ENCODE peak calls at places on chromosomes 2 and 18, in six cellular contexts. Q, C, N, J, U and K are unnamed samples.

GRCh38 chr2:144660518-144661316 is 140.8 kb upstream of the ZEB2 start:
- DNase-seq in N (no peak), J (no peak), Q (no peak), U (no peak), C (no peak), K (no peak)

GRCh38 chr18:63979409-63979908 is 9.6 kb downstream of the SERPINB8 start:
- DNase-seq in Q (peak), U (no peak), J (peak), C (peak), N (peak), K (no peak)

GRCh38 chr2:170817999-170818293 is 1.3 kb downstream of the GAD1 start:
- DNase-seq in J (no peak), U (no peak), Q (peak), C (no peak), N (no peak), K (no peak)

GRCh38 chr2:5914831-5915611 is 222.8 kb downstream of the SOX11 start:
- DNase-seq in C (no peak), J (no peak), Q (peak), U (no peak), N (no peak), K (peak)

GRCh38 chr2:558302-558642 is 118.9 kb downstream of the TMEM18 start:
- DNase-seq in C (no peak), Q (no peak), J (no peak), N (no peak), U (no peak), K (no peak)

GRCh38 chr2:17506736-17507616 is 11.3 kb downstream of the RAD51AP2 start:
- DNase-seq in Q (no peak), J (no peak), U (no peak), N (peak), C (no peak), K (no peak)

GRCh38 chr2:237181844-237182243 is 96.2 kb downstream of the COPS8 start:
- DNase-seq in N (peak), J (no peak), C (no peak), Q (no peak), U (no peak), K (no peak)

GRCh38 chr2:215950009-215950408 is 63.3 kb downstream of the MREG start:
- DNase-seq in N (peak), C (peak), U (peak), Q (no peak), J (peak), K (no peak)

GRCh38 chr2:65545818-65546217 is 113.4 kb upstream of the SPRED2 start:
- DNase-seq in Q (no peak), U (no peak), N (no peak), J (no peak), C (no peak), K (no peak)

DNA sequence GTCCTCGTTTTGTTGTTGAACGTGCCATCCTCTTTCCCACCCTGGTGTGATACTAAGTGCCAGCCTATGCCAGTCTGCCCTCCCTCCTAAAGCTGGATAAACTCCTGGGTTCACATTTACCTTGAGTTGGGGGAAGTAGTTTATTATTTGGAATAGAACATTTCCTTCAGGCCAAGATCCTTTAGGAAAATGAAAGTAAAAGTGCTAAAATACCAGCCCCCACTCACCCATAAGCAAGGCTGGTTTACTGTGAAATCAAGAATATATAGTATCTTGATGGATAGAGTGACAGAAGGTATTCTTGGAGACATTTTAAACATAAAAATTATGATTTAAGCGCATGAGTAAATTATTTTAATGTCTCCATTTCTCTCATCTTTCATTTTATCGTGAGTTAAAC is 27.1 kb downstream of the ZNF532 start:
- DNase-seq in N (no peak), U (no peak), J (no peak), C (no peak), Q (no peak), K (no peak)
- H3K4me3 ChIP-seq in N (no peak), U (no peak), J (no peak), C (no peak), Q (no peak), K (no peak)

DNA sequence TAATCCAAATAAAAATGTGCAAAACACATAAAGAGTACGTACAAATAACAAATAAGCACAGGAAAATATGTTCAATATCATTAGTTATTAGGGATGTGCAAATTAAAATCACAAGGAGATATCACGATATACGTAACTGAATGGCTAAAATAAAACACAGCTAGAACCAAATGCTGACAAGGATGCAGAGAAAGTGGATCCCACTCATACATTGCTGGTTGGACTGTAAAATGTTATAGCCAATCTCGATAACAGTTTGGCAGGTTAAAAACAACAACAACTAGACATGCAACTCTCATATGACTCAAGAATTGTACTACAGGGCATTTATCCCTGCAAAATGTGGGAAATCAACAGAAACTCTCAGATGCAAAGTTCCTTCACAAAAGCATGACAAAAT is 553.9 kb downstream of the ADCYAP1 start:
- DNase-seq in Q (no peak), J (no peak), C (no peak), N (no peak), U (no peak), K (no peak)
- TF ChIP-seq ZNF274 in Q (no peak), J (no peak), C (no peak), N (no peak), U (no peak), K (no peak)

GRCh38 chr2:40824269-40824668 is 372.4 kb upstream of the SLC8A1 start:
- DNase-seq in Q (no peak), C (no peak), J (no peak), U (no peak), N (no peak), K (no peak)
- H3K4me3 ChIP-seq in Q (no peak), C (no peak), J (no peak), U (no peak), N (no peak), K (no peak)

DNA sequence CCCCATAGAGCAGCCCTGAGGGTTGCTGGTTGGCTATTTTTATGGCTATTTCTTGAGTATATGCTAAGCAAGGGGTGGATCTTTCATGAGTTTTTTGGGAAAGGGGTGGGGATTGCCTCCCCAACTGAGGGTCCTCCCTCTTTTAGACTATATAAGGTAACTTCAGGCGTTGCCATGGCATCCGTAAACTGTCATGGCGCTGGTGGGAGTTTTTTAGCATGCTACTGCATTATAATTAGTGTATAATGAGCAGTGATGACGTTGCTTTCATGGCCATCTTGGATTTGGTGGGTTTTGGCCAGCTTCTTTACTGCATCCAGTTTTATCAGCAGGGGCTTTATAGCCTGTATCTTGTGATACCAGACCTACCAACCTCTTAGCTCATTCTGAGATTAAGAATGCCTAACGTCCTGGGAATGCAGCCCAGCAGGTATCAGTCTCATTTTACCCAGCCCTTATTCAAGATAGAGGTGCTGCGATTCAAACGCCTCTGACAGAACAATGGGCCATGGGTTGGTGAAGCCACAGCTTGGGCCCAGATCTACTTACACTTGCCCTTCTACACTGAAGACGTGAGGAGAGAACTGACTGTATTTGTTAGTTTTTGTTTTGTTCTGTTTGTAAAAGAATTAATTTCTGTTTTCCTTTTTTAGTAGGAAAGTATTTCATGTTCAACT is 53.8 kb upstream of the TMEM163 start:
- DNase-seq in C (no peak), U (no peak), N (no peak), Q (no peak), J (no peak), K (no peak)
- TF ChIP-seq ZNF274 in C (no peak), U (no peak), N (no peak), Q (no peak), J (no peak), K (no peak)

DNA sequence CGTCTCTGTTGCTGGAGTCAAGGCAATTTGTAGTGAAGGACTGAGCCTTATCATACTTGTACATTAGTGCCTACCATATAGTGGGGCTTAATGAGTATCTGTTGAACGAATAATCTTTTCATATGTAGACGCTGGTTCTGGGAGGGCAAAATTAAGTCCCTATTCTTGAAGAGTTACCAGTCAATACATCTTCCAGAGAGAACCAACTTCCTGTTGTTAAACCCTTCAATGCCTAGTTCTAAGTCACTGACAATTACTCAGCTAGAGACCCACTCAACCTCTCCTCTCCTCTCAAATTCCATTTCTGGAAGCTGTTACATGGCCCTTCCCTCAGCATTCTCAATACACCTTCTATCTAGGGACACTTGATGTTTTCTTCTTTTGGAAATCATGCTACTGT is 1.1 kb upstream of the MOB4 start:
- DNase-seq in N (no peak), Q (no peak), C (no peak), J (no peak), U (no peak), K (no peak)
- H3K4me3 ChIP-seq in N (peak), Q (no peak), C (peak), J (no peak), U (peak), K (no peak)

GRCh38 chr18:11660691-11661090 is 28.4 kb upstream of the GNAL start:
- DNase-seq in Q (no peak), U (no peak), J (no peak), C (no peak), N (no peak), K (no peak)
- TF ChIP-seq ZNF274 in Q (no peak), U (no peak), J (no peak), C (no peak), N (no peak), K (no peak)

DNA sequence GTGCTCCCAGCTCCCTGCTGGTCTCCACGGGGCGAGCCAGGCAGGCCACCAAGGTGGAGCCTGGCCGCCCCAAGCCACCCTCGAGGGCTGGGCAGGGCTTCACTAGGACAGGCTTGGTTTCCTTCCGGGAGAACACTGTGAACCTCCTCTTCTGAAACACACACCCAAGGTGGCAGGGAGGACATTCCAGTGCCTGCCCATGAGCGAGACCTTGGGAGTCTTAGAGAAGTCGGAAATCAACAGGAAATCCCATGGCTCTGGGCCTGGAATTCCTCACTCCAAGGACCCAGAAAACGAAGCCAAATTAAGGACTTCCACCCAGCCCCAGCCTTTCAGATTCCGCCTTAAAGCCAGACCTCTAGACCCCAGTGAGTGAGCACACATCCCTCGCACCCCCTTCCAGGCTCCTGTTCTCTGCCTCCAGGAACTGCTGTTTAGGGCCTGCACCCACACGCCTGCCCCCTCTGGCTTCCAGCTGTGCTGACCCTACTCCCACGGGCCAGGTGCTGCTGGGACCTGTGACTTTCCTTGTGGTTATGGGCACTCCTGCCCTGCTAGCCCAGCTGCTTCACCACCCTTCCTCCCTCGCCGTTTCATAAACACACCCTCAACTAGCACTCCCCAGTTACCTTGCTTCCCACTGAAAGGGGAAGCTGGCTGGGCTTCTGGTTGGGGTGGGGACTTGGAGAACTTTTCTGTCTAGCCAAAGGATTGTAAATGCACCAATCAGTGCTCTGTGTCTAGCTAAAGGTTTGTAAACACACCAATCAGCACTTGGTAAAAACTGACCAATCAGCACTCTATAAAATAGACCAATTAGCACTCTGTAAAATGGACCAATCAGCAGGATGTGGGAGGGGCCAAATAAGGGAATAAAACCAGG is 13.7 kb downstream of the GPR17 start:
- DNase-seq in Q (no peak), J (no peak), U (no peak), C (no peak), N (no peak), K (no peak)
- H3K4me3 ChIP-seq in Q (no peak), J (no peak), U (no peak), C (no peak), N (no peak), K (no peak)

GRCh38 chr2:235675678-235676535 is 182.1 kb downstream of the AGAP1 start:
- DNase-seq in J (no peak), C (peak), U (no peak), N (no peak), Q (no peak), K (no peak)

GRCh38 chr2:235672720-235673119 is 178.9 kb downstream of the AGAP1 start:
- DNase-seq in J (no peak), N (no peak), U (no peak), Q (no peak), C (no peak), K (no peak)

GRCh38 chr2:235674116-235674515 is 180.3 kb downstream of the AGAP1 start:
- DNase-seq in J (no peak), U (no peak), N (no peak), C (no peak), Q (no peak), K (no peak)

GRCh38 chr2:235676536-235676799 is 182.6 kb downstream of the AGAP1 start:
- DNase-seq in U (no peak), J (no peak), N (no peak), Q (no peak), C (no peak), K (no peak)

DNA sequence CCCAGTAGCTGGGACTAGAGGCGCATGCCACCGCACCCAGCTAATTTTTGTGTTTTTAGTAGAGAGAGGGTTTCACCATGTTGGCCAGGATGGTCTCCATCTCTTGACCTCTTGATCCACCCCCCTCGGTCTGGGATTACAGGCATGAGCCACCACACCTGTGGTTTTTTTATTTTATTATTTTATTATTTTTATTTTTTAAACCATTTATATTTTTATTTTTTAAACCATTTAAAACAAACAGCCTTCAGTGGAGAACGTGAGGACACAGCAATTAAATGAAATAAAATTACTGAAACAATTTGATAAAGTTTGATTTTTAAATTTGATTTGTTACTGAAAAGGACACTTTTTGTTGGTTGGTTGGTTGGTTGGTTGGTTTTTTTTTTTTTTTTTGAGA is 181.0 kb downstream of the AGAP1 start:
- DNase-seq in Q (no peak), J (no peak), N (no peak), C (no peak), U (no peak), K (no peak)
- TF ChIP-seq ZNF274 in Q (no peak), J (no peak), N (no peak), C (no peak), U (no peak), K (no peak)

GRCh38 chr2:28276076-28276618 is 116.5 kb upstream of the FOSL2 start:
- DNase-seq in U (peak), N (peak), J (peak), Q (no peak), C (no peak), K (no peak)
- H3K4me3 ChIP-seq in U (no peak), N (peak), J (no peak), Q (no peak), C (no peak), K (no peak)